ENCODE peak calls at places on chromosomes 7 and 10, in eight cellular contexts. K is thoracic aorta; O is Peyer's patch; U is AG04450; C is activated CD4-positive, alpha-beta memory T cell treated with anti-CD3 and anti-CD28 coated beads for 36 hours; P is stimulated activated CD8-positive, alpha-beta memory T cell treated with anti-CD3 and anti-CD28 coated beads, Interleukin-15, amount 100 ng/mL, for 24 hours; W is ELR; I is substantia nigra. J is an unnamed sample.
A peak's percentile ranks its signal among the peaks of the same experiment; 100 is the strongest.

GRCh38 chr10:78969719-78970118 is 99.0 kb upstream of the ZMIZ1 start:
- DNase-seq in K (no peak), O (no peak), U (no peak), C (no peak), P (no peak), W (no peak), I (no peak), J (no peak)

GRCh38 chr10:131979336-131979735 is 2.4 kb downstream of the BNIP3 start:
- DNase-seq in K (no peak), O (no peak), U (no peak), C (no peak), P (no peak), W (no peak), I (no peak), J (no peak)

GRCh38 chr10:119191881-119192280 is 13.3 kb upstream of the PRDX3 start:
- DNase-seq in K (no peak), O (no peak), U (no peak), C (peak; percentile 59), P (no peak), W (peak; percentile 60), I (no peak), J (no peak)

GRCh38 chr10:95247881-95248583 is 42.8 kb downstream of the PDLIM1 start:
- DNase-seq in K (no peak), O (no peak), U (no peak), C (no peak), P (no peak), W (peak; percentile 21), I (no peak), J (no peak)

GRCh38 chr7:42745357-42746022 is 166.4 kb downstream of the C7orf25 start:
- DNase-seq in K (peak; percentile 13), O (no peak), U (no peak), C (peak; percentile 43), P (no peak), W (peak; percentile 61), I (no peak), J (peak; percentile 21)

GRCh38 chr10:124030711-124031110 is 62.7 kb downstream of the CHST15 start:
- DNase-seq in K (no peak), O (no peak), U (no peak), C (no peak), P (no peak), W (no peak), I (no peak), J (no peak)

GRCh38 chr10:34229917-34230316 is 585.2 kb downstream of the PARD3 start:
- DNase-seq in K (no peak), O (no peak), U (no peak), C (no peak), P (no peak), W (no peak), I (no peak), J (no peak)

GRCh38 chr7:18175801-18176450 is 148.3 kb upstream of the PRPS1L1 start:
- DNase-seq in K (no peak), O (no peak), U (no peak), C (no peak), P (no peak), W (no peak), I (no peak), J (no peak)

GRCh38 chr7:30562498-30562897 is 32.2 kb upstream of the GARS1 start:
- DNase-seq in K (no peak), O (no peak), U (peak; percentile 26), C (no peak), P (no peak), W (peak; percentile 37), I (no peak), J (peak; percentile 89)

GRCh38 chr7:91347288-91347687 is 83.1 kb downstream of the FZD1 start:
- DNase-seq in K (no peak), O (no peak), U (no peak), C (no peak), P (no peak), W (no peak), I (no peak), J (no peak)

GRCh38 chr7:55172881-55173609 is 154.2 kb downstream of the EGFR start:
- DNase-seq in K (no peak), O (no peak), U (no peak), C (no peak), P (no peak), W (no peak), I (no peak), J (no peak)

GRCh38 chr7:111132833-111133232 is 41.9 kb downstream of the LRRN3 start:
- DNase-seq in K (no peak), O (no peak), U (no peak), C (no peak), P (no peak), W (peak; percentile 20), I (no peak), J (peak; percentile 46)

GRCh38 chr7:23469150-23469960 is 936 bp downstream of the IGF2BP3 start:
- DNase-seq in K (no peak), O (no peak), U (no peak), C (peak; percentile 39), P (no peak), W (peak; percentile 55), I (no peak), J (peak; percentile 36)

GRCh38 chr10:31148955-31149354 is 117.3 kb upstream of the ZNF438 start:
- DNase-seq in K (no peak), O (no peak), U (no peak), C (no peak), P (no peak), W (peak; percentile 48), I (no peak), J (peak; percentile 51)

GRCh38 chr7:68025363-68025762 is 1028.7 kb downstream of the TYW1 start:
- DNase-seq in K (no peak), O (no peak), U (no peak), C (no peak), P (no peak), W (no peak), I (no peak), J (no peak)

GRCh38 chr7:108000875-108001758 is 1.8 kb downstream of the LAMB1 start:
- DNase-seq in K (no peak), O (no peak), U (no peak), C (no peak), P (no peak), W (peak; percentile 60), I (no peak), J (no peak)

GRCh38 chr10:20841419-20841818 is 55.7 kb downstream of the NEBL start:
- DNase-seq in K (no peak), O (no peak), U (no peak), C (no peak), P (no peak), W (no peak), I (no peak), J (no peak)

GRCh38 chr10:48895198-48895720 is 44.4 kb downstream of the LRRC18 start:
- DNase-seq in K (no peak), O (no peak), U (no peak), C (no peak), P (no peak), W (no peak), I (no peak), J (no peak)

J was measured in RPMI7951.